ENCODE peak calls at places on chromosomes 2 and 18, in ten cellular contexts. One of them, this sample, is unnamed.

GRCh38 chr18:12011199-12011961 is 30.1 kb downstream of the IMPA2 start:
- DNase-seq in adrenal gland: no peak
- DNase-seq in AG09309: no peak
- DNase-seq in GM20000: no peak
- DNase-seq in body of pancreas: peak
- DNase-seq in brain microvascular endothelial cell: no peak
- DNase-seq in foreskin fibroblast: no peak
- DNase-seq in cardiac fibroblast: no peak
- DNase-seq in MM.1S: no peak
- DNase-seq in RWPE1: no peak
- DNase-seq in this sample: no peak

GRCh38 chr2:163345795-163346573 is 389.8 kb downstream of the FIGN start:
- DNase-seq in adrenal gland: no peak
- DNase-seq in AG09309: peak
- DNase-seq in GM20000: peak
- DNase-seq in body of pancreas: no peak
- DNase-seq in brain microvascular endothelial cell: peak
- DNase-seq in foreskin fibroblast: peak
- DNase-seq in cardiac fibroblast: peak
- DNase-seq in MM.1S: peak
- DNase-seq in RWPE1: peak
- DNase-seq in this sample: peak

GRCh38 chr2:137991078-137991477 is 26.8 kb downstream of the HNMT start:
- DNase-seq in adrenal gland: no peak
- DNase-seq in AG09309: no peak
- DNase-seq in GM20000: no peak
- DNase-seq in body of pancreas: no peak
- DNase-seq in brain microvascular endothelial cell: no peak
- DNase-seq in foreskin fibroblast: no peak
- DNase-seq in cardiac fibroblast: no peak
- DNase-seq in MM.1S: no peak
- DNase-seq in RWPE1: no peak
- DNase-seq in this sample: no peak

GRCh38 chr18:73959341-73959740 is 188.3 kb downstream of the FBXO15 start:
- DNase-seq in adrenal gland: no peak
- DNase-seq in AG09309: no peak
- DNase-seq in GM20000: no peak
- DNase-seq in body of pancreas: no peak
- DNase-seq in brain microvascular endothelial cell: no peak
- DNase-seq in foreskin fibroblast: peak
- DNase-seq in cardiac fibroblast: no peak
- DNase-seq in MM.1S: no peak
- DNase-seq in RWPE1: no peak
- DNase-seq in this sample: no peak

GRCh38 chr18:63970803-63971191 is 916 bp downstream of the SERPINB8 start:
- DNase-seq in adrenal gland: no peak
- DNase-seq in AG09309: no peak
- DNase-seq in GM20000: no peak
- DNase-seq in body of pancreas: peak
- DNase-seq in brain microvascular endothelial cell: no peak
- DNase-seq in foreskin fibroblast: peak
- DNase-seq in cardiac fibroblast: no peak
- DNase-seq in MM.1S: no peak
- DNase-seq in RWPE1: peak
- DNase-seq in this sample: peak

GRCh38 chr18:60951091-60951490 is 382.1 kb upstream of the CDH20 start:
- DNase-seq in adrenal gland: no peak
- DNase-seq in AG09309: no peak
- DNase-seq in GM20000: no peak
- DNase-seq in body of pancreas: no peak
- DNase-seq in brain microvascular endothelial cell: no peak
- DNase-seq in foreskin fibroblast: no peak
- DNase-seq in cardiac fibroblast: no peak
- DNase-seq in MM.1S: no peak
- DNase-seq in RWPE1: no peak
- DNase-seq in this sample: no peak

GRCh38 chr2:61951876-61952275 is 46.4 kb downstream of the COMMD1 start:
- DNase-seq in adrenal gland: no peak
- DNase-seq in AG09309: no peak
- DNase-seq in GM20000: no peak
- DNase-seq in body of pancreas: no peak
- DNase-seq in brain microvascular endothelial cell: no peak
- DNase-seq in foreskin fibroblast: no peak
- DNase-seq in cardiac fibroblast: peak
- DNase-seq in MM.1S: no peak
- DNase-seq in RWPE1: no peak
- DNase-seq in this sample: no peak

GRCh38 chr2:150888337-150888736 is 373.3 kb downstream of the RBM43 start:
- DNase-seq in adrenal gland: peak
- DNase-seq in AG09309: peak
- DNase-seq in GM20000: no peak
- DNase-seq in body of pancreas: no peak
- DNase-seq in brain microvascular endothelial cell: peak
- DNase-seq in foreskin fibroblast: peak
- DNase-seq in cardiac fibroblast: peak
- DNase-seq in MM.1S: no peak
- DNase-seq in RWPE1: no peak
- DNase-seq in this sample: no peak

GRCh38 chr2:197229509-197230458 is 80.8 kb downstream of the ANKRD44 start:
- DNase-seq in adrenal gland: no peak
- DNase-seq in AG09309: peak
- DNase-seq in GM20000: no peak
- DNase-seq in body of pancreas: no peak
- DNase-seq in brain microvascular endothelial cell: no peak
- DNase-seq in foreskin fibroblast: peak
- DNase-seq in cardiac fibroblast: peak
- DNase-seq in MM.1S: no peak
- DNase-seq in RWPE1: no peak
- DNase-seq in this sample: no peak

GRCh38 chr18:49017813-49018552 is 67.2 kb upstream of the SMAD7 start:
- DNase-seq in adrenal gland: peak
- DNase-seq in AG09309: no peak
- DNase-seq in GM20000: no peak
- DNase-seq in body of pancreas: no peak
- DNase-seq in brain microvascular endothelial cell: no peak
- DNase-seq in foreskin fibroblast: no peak
- DNase-seq in cardiac fibroblast: no peak
- DNase-seq in MM.1S: no peak
- DNase-seq in RWPE1: no peak
- DNase-seq in this sample: no peak

GRCh38 chr2:169479257-169480078 is at the start of gene BBS5:
- DNase-seq in adrenal gland: peak
- DNase-seq in AG09309: peak
- DNase-seq in GM20000: peak
- DNase-seq in body of pancreas: peak
- DNase-seq in brain microvascular endothelial cell: peak
- DNase-seq in foreskin fibroblast: peak
- DNase-seq in cardiac fibroblast: peak
- DNase-seq in MM.1S: peak
- DNase-seq in RWPE1: peak
- DNase-seq in this sample: peak

GRCh38 chr18:70397259-70397925 is 108.5 kb downstream of the SOCS6 start:
- DNase-seq in adrenal gland: no peak
- DNase-seq in AG09309: no peak
- DNase-seq in GM20000: no peak
- DNase-seq in body of pancreas: no peak
- DNase-seq in brain microvascular endothelial cell: no peak
- DNase-seq in foreskin fibroblast: peak
- DNase-seq in cardiac fibroblast: peak
- DNase-seq in MM.1S: no peak
- DNase-seq in RWPE1: no peak
- DNase-seq in this sample: no peak

GRCh38 chr2:222795671-222796357 is 65.0 kb upstream of the ACSL3 start:
- DNase-seq in adrenal gland: no peak
- DNase-seq in AG09309: no peak
- DNase-seq in GM20000: no peak
- DNase-seq in body of pancreas: no peak
- DNase-seq in brain microvascular endothelial cell: no peak
- DNase-seq in foreskin fibroblast: no peak
- DNase-seq in cardiac fibroblast: no peak
- DNase-seq in MM.1S: no peak
- DNase-seq in RWPE1: no peak
- DNase-seq in this sample: no peak

GRCh38 chr2:68425503-68425902 is 41.6 kb downstream of the FBXO48 start:
- DNase-seq in adrenal gland: no peak
- DNase-seq in AG09309: no peak
- DNase-seq in GM20000: no peak
- DNase-seq in body of pancreas: no peak
- DNase-seq in brain microvascular endothelial cell: no peak
- DNase-seq in foreskin fibroblast: no peak
- DNase-seq in cardiac fibroblast: no peak
- DNase-seq in MM.1S: no peak
- DNase-seq in RWPE1: no peak
- DNase-seq in this sample: no peak
- TF ChIP-seq CTCF in adrenal gland: no peak
- TF ChIP-seq CTCF in AG09309: no peak
- TF ChIP-seq CTCF in GM20000: no peak
- TF ChIP-seq CTCF in body of pancreas: no peak
- TF ChIP-seq CTCF in brain microvascular endothelial cell: no peak
- TF ChIP-seq CTCF in foreskin fibroblast: no peak
- TF ChIP-seq CTCF in cardiac fibroblast: no peak
- TF ChIP-seq CTCF in MM.1S: no peak
- TF ChIP-seq CTCF in RWPE1: no peak
- TF ChIP-seq CTCF in this sample: no peak

GRCh38 chr18:2551425-2551824 is 19.9 kb downstream of the METTL4 start:
- DNase-seq in adrenal gland: no peak
- DNase-seq in AG09309: no peak
- DNase-seq in GM20000: no peak
- DNase-seq in body of pancreas: no peak
- DNase-seq in brain microvascular endothelial cell: no peak
- DNase-seq in foreskin fibroblast: no peak
- DNase-seq in cardiac fibroblast: no peak
- DNase-seq in MM.1S: no peak
- DNase-seq in RWPE1: no peak
- DNase-seq in this sample: no peak
- TF ChIP-seq CTCF in adrenal gland: no peak
- TF ChIP-seq CTCF in AG09309: no peak
- TF ChIP-seq CTCF in GM20000: no peak
- TF ChIP-seq CTCF in body of pancreas: no peak
- TF ChIP-seq CTCF in brain microvascular endothelial cell: no peak
- TF ChIP-seq CTCF in foreskin fibroblast: no peak
- TF ChIP-seq CTCF in cardiac fibroblast: no peak
- TF ChIP-seq CTCF in MM.1S: no peak
- TF ChIP-seq CTCF in RWPE1: no peak
- TF ChIP-seq CTCF in this sample: no peak

GRCh38 chr2:96273763-96274162 is 7.7 kb downstream of the CIAO1 start:
- DNase-seq in adrenal gland: no peak
- DNase-seq in AG09309: no peak
- DNase-seq in GM20000: no peak
- DNase-seq in body of pancreas: no peak
- DNase-seq in brain microvascular endothelial cell: no peak
- DNase-seq in foreskin fibroblast: peak
- DNase-seq in cardiac fibroblast: no peak
- DNase-seq in MM.1S: no peak
- DNase-seq in RWPE1: no peak
- DNase-seq in this sample: no peak
- TF ChIP-seq CTCF in adrenal gland: no peak
- TF ChIP-seq CTCF in AG09309: no peak
- TF ChIP-seq CTCF in GM20000: no peak
- TF ChIP-seq CTCF in body of pancreas: no peak
- TF ChIP-seq CTCF in brain microvascular endothelial cell: no peak
- TF ChIP-seq CTCF in foreskin fibroblast: no peak
- TF ChIP-seq CTCF in cardiac fibroblast: no peak
- TF ChIP-seq CTCF in MM.1S: no peak
- TF ChIP-seq CTCF in RWPE1: no peak
- TF ChIP-seq CTCF in this sample: no peak

DNA sequence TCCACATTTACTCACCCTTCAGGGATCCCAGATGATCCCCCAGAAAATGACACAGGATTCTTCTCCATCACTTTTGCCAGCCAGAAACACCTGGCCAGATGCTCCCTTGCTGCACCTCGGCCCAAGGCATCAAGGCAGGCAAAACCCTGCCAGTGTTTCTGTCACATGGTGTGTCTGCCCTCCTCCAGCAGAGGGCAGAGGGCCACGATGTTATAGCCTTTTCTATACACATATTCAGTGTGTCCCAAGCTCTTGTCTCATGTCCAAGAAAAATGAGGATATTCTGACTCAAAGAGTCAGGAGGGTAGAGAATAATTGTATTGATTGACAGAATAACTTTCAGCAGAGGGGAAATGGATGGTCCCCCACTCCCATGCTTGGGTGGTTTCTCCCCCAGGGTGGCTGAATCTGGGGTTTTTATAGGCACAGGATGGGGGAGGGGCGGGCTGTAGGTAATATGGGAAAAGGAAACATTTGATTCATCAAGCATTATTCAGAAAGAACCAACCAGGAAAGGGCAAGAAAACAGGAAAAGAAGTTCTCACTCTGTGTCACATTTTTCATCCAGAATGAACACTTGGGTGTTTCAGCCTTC is 933.9 kb downstream of the TRIB2 start:
- DNase-seq in adrenal gland: no peak
- DNase-seq in AG09309: no peak
- DNase-seq in GM20000: no peak
- DNase-seq in body of pancreas: no peak
- DNase-seq in brain microvascular endothelial cell: no peak
- DNase-seq in foreskin fibroblast: peak
- DNase-seq in cardiac fibroblast: peak
- DNase-seq in MM.1S: peak
- DNase-seq in RWPE1: no peak
- DNase-seq in this sample: no peak
- TF ChIP-seq CTCF in adrenal gland: no peak
- TF ChIP-seq CTCF in AG09309: no peak
- TF ChIP-seq CTCF in GM20000: no peak
- TF ChIP-seq CTCF in body of pancreas: no peak
- TF ChIP-seq CTCF in brain microvascular endothelial cell: peak
- TF ChIP-seq CTCF in foreskin fibroblast: no peak
- TF ChIP-seq CTCF in cardiac fibroblast: peak
- TF ChIP-seq CTCF in MM.1S: peak
- TF ChIP-seq CTCF in RWPE1: no peak
- TF ChIP-seq CTCF in this sample: peak

GRCh38 chr2:211055438-211055837 is 499.0 kb downstream of the CPS1 start:
- DNase-seq in adrenal gland: no peak
- DNase-seq in AG09309: no peak
- DNase-seq in GM20000: no peak
- DNase-seq in body of pancreas: no peak
- DNase-seq in brain microvascular endothelial cell: no peak
- DNase-seq in foreskin fibroblast: no peak
- DNase-seq in cardiac fibroblast: peak
- DNase-seq in MM.1S: no peak
- DNase-seq in RWPE1: no peak
- DNase-seq in this sample: no peak
- TF ChIP-seq CTCF in adrenal gland: no peak
- TF ChIP-seq CTCF in AG09309: no peak
- TF ChIP-seq CTCF in GM20000: no peak
- TF ChIP-seq CTCF in body of pancreas: no peak
- TF ChIP-seq CTCF in brain microvascular endothelial cell: peak
- TF ChIP-seq CTCF in foreskin fibroblast: no peak
- TF ChIP-seq CTCF in cardiac fibroblast: peak
- TF ChIP-seq CTCF in MM.1S: peak
- TF ChIP-seq CTCF in RWPE1: no peak
- TF ChIP-seq CTCF in this sample: peak

This sample was measured in neural crest cell.